ENCODE peak calls at places on chromosomes 6 and 20, in nine cellular contexts. One of them, this sample, is unnamed.

GRCh38 chr6:34324738-34325444 is 67.6 kb downstream of the NUDT3 start:
- DNase-seq in right cardiac atrium: peak; percentile 45
- DNase-seq in choroid plexus epithelial cell: peak; percentile 79
- DNase-seq in adipocyte: peak; percentile 71
- DNase-seq in astrocyte of the spinal cord: peak; percentile 70
- DNase-seq in gastrocnemius medialis: peak; percentile 91
- DNase-seq in GM12865: no peak
- DNase-seq in A549: no peak
- DNase-seq in astrocyte: peak; percentile 51
- DNase-seq in this sample: no peak

GRCh38 chr6:1614767-1615650 is 5.3 kb downstream of the FOXC1 start:
- DNase-seq in right cardiac atrium: no peak
- DNase-seq in choroid plexus epithelial cell: no peak
- DNase-seq in adipocyte: no peak
- DNase-seq in astrocyte of the spinal cord: no peak
- DNase-seq in gastrocnemius medialis: no peak
- DNase-seq in GM12865: no peak
- DNase-seq in A549: no peak
- DNase-seq in astrocyte: no peak
- DNase-seq in this sample: no peak

GRCh38 chr6:47512872-47513271 is 35.3 kb downstream of the CD2AP start:
- DNase-seq in right cardiac atrium: no peak
- DNase-seq in choroid plexus epithelial cell: no peak
- DNase-seq in adipocyte: no peak
- DNase-seq in astrocyte of the spinal cord: peak; percentile 22
- DNase-seq in gastrocnemius medialis: no peak
- DNase-seq in GM12865: no peak
- DNase-seq in A549: peak; percentile 2
- DNase-seq in astrocyte: no peak
- DNase-seq in this sample: no peak

GRCh38 chr20:2350606-2351005 is 30.1 kb upstream of the TGM6 start:
- DNase-seq in right cardiac atrium: no peak
- DNase-seq in choroid plexus epithelial cell: no peak
- DNase-seq in adipocyte: no peak
- DNase-seq in astrocyte of the spinal cord: no peak
- DNase-seq in gastrocnemius medialis: no peak
- DNase-seq in GM12865: no peak
- DNase-seq in A549: no peak
- DNase-seq in astrocyte: no peak
- DNase-seq in this sample: no peak

GRCh38 chr6:150324044-150324443 is 44.8 kb upstream of the IYD start:
- DNase-seq in right cardiac atrium: no peak
- DNase-seq in choroid plexus epithelial cell: no peak
- DNase-seq in adipocyte: no peak
- DNase-seq in astrocyte of the spinal cord: no peak
- DNase-seq in gastrocnemius medialis: no peak
- DNase-seq in GM12865: no peak
- DNase-seq in A549: no peak
- DNase-seq in astrocyte: no peak
- DNase-seq in this sample: no peak

GRCh38 chr6:24865161-24865560 is 66.4 kb upstream of the ARMH2 start:
- DNase-seq in right cardiac atrium: no peak
- DNase-seq in choroid plexus epithelial cell: no peak
- DNase-seq in adipocyte: no peak
- DNase-seq in astrocyte of the spinal cord: no peak
- DNase-seq in gastrocnemius medialis: no peak
- DNase-seq in GM12865: no peak
- DNase-seq in A549: no peak
- DNase-seq in astrocyte: no peak
- DNase-seq in this sample: no peak

GRCh38 chr6:142138876-142139275 is 6.2 kb downstream of the GJE1 start:
- DNase-seq in right cardiac atrium: no peak
- DNase-seq in choroid plexus epithelial cell: no peak
- DNase-seq in adipocyte: no peak
- DNase-seq in astrocyte of the spinal cord: no peak
- DNase-seq in gastrocnemius medialis: no peak
- DNase-seq in GM12865: no peak
- DNase-seq in A549: no peak
- DNase-seq in astrocyte: no peak
- DNase-seq in this sample: no peak

GRCh38 chr6:117513174-117513573 is 30.7 kb downstream of the DCBLD1 start:
- DNase-seq in right cardiac atrium: no peak
- DNase-seq in choroid plexus epithelial cell: no peak
- DNase-seq in adipocyte: no peak
- DNase-seq in astrocyte of the spinal cord: no peak
- DNase-seq in gastrocnemius medialis: no peak
- DNase-seq in GM12865: no peak
- DNase-seq in A549: no peak
- DNase-seq in astrocyte: no peak
- DNase-seq in this sample: no peak

GRCh38 chr6:15685629-15686028 is 22.8 kb upstream of the DTNBP1 start:
- DNase-seq in right cardiac atrium: no peak
- DNase-seq in choroid plexus epithelial cell: no peak
- DNase-seq in adipocyte: no peak
- DNase-seq in astrocyte of the spinal cord: no peak
- DNase-seq in gastrocnemius medialis: no peak
- DNase-seq in GM12865: no peak
- DNase-seq in A549: no peak
- DNase-seq in astrocyte: no peak
- DNase-seq in this sample: no peak

GRCh38 chr6:15690451-15690961 is 27.7 kb upstream of the DTNBP1 start:
- DNase-seq in right cardiac atrium: no peak
- DNase-seq in choroid plexus epithelial cell: peak; percentile 2
- DNase-seq in adipocyte: no peak
- DNase-seq in astrocyte of the spinal cord: no peak
- DNase-seq in gastrocnemius medialis: no peak
- DNase-seq in GM12865: no peak
- DNase-seq in A549: no peak
- DNase-seq in astrocyte: no peak
- DNase-seq in this sample: no peak

GRCh38 chr6:15689586-15690450 is 27.0 kb upstream of the DTNBP1 start:
- DNase-seq in right cardiac atrium: no peak
- DNase-seq in choroid plexus epithelial cell: peak; percentile 27
- DNase-seq in adipocyte: peak; percentile 39
- DNase-seq in astrocyte of the spinal cord: no peak
- DNase-seq in gastrocnemius medialis: no peak
- DNase-seq in GM12865: no peak
- DNase-seq in A549: no peak
- DNase-seq in astrocyte: no peak
- DNase-seq in this sample: no peak

DNA sequence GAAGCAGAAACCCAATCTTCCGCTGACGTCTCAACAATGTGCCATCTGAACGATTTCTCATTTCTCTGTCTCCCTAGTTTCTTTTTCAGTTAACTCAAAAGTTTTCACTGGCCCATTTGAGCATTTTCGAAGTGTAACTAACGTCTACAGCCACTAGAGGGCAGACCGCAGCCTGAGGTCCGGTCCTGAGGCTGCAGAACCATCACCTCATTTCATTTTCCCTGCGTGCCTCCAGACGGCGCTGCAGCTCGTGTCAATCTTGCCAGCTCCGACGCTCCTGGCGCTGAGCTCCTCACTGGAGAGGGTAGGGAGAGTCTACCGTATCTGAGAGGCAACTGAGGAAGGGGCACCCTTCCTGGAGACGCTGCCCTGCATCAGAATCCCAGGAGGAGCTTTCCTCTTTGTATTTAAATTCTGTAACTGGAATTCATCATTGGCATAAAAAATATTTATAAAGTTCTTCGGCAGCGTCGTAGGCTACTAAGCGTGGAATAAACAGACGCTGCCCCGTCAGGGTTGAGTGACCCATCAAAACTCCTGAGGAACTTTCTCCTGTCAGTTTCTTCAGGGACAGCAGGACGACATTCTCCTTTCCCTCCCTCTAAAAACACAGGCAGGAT is 28.5 kb upstream of the DTNBP1 start:
- DNase-seq in right cardiac atrium: peak; percentile 84
- DNase-seq in choroid plexus epithelial cell: peak; percentile 95
- DNase-seq in adipocyte: peak; percentile 97
- DNase-seq in astrocyte of the spinal cord: peak; percentile 85
- DNase-seq in gastrocnemius medialis: peak; percentile 84
- DNase-seq in GM12865: peak; percentile 95
- DNase-seq in A549: peak; percentile 85
- DNase-seq in astrocyte: peak; percentile 67
- DNase-seq in this sample: peak; percentile 19
- H3K4me3 ChIP-seq in right cardiac atrium: peak overlapping the region; percentile 30
- H3K4me3 ChIP-seq in choroid plexus epithelial cell: peak overlapping the region; percentile 42
- H3K4me3 ChIP-seq in adipocyte: peak overlapping the region; percentile 74
- H3K4me3 ChIP-seq in astrocyte of the spinal cord: no peak overlapping the region
- H3K4me3 ChIP-seq in gastrocnemius medialis: peak overlapping the region; percentile 62
- H3K4me3 ChIP-seq in GM12865: peak overlapping the region; percentile 38
- H3K4me3 ChIP-seq in A549: peak overlapping the region; percentile 32
- H3K4me3 ChIP-seq in astrocyte: no peak overlapping the region
- H3K4me3 ChIP-seq in this sample: peak overlapping the region; percentile 73

GRCh38 chr6:99821164-99821563 is 172.9 kb downstream of the MCHR2 start:
- DNase-seq in right cardiac atrium: no peak
- DNase-seq in choroid plexus epithelial cell: no peak
- DNase-seq in adipocyte: no peak
- DNase-seq in astrocyte of the spinal cord: no peak
- DNase-seq in gastrocnemius medialis: no peak
- DNase-seq in GM12865: no peak
- DNase-seq in A549: no peak
- DNase-seq in astrocyte: no peak
- DNase-seq in this sample: no peak

GRCh38 chr6:99819853-99820252 is 174.2 kb downstream of the MCHR2 start:
- DNase-seq in right cardiac atrium: no peak
- DNase-seq in choroid plexus epithelial cell: no peak
- DNase-seq in adipocyte: no peak
- DNase-seq in astrocyte of the spinal cord: no peak
- DNase-seq in gastrocnemius medialis: no peak
- DNase-seq in GM12865: no peak
- DNase-seq in A549: no peak
- DNase-seq in astrocyte: no peak
- DNase-seq in this sample: no peak

GRCh38 chr6:99818161-99818560 is 175.9 kb downstream of the MCHR2 start:
- DNase-seq in right cardiac atrium: no peak
- DNase-seq in choroid plexus epithelial cell: no peak
- DNase-seq in adipocyte: no peak
- DNase-seq in astrocyte of the spinal cord: no peak
- DNase-seq in gastrocnemius medialis: no peak
- DNase-seq in GM12865: no peak
- DNase-seq in A549: no peak
- DNase-seq in astrocyte: no peak
- DNase-seq in this sample: no peak

DNA sequence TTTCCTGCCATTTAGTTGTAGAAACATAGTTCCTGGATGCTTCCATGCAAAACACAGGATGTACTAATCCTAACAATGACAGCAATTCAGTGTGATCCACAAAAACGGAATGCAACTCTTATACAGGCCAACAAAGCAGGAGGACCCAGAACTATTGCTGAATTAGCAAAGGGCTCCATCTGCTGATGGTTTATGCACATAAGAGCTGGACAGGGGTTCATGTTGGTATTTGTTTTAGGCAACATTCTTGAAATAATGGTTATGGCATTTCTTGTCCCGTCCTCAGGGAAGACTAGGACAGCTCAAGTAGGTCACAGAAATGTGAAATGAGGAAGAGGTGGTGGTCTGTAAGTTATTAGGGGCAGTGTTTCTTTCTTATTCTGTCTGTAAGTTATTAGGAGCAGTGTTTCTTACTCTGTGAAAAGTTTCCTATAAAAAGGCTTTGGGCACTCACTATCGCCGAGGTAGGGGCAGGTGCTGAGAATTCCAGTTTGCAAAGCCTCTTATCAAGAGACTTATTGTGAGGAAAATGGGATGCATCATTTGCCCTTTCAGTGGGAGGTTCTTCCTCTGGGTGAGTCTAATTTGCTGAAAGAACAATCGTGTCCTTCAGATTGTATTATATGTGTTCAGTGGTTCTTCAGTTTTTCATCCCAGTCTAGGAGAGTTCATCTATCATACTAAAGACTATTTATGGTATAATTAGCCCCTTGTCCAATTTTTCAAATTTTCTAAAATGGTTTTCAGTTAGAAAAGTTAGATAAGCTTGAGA is 171.1 kb downstream of the MCHR2 start:
- DNase-seq in right cardiac atrium: no peak
- DNase-seq in choroid plexus epithelial cell: peak; percentile 74
- DNase-seq in adipocyte: peak; percentile 57
- DNase-seq in astrocyte of the spinal cord: peak; percentile 67
- DNase-seq in gastrocnemius medialis: no peak
- DNase-seq in GM12865: peak; percentile 57
- DNase-seq in A549: peak; percentile 55
- DNase-seq in astrocyte: peak; percentile 44
- DNase-seq in this sample: no peak
- H3K4me3 ChIP-seq in right cardiac atrium: no peak overlapping the region
- H3K4me3 ChIP-seq in choroid plexus epithelial cell: no peak overlapping the region
- H3K4me3 ChIP-seq in adipocyte: no peak overlapping the region
- H3K4me3 ChIP-seq in astrocyte of the spinal cord: peak overlapping the region; percentile 30
- H3K4me3 ChIP-seq in gastrocnemius medialis: no peak overlapping the region
- H3K4me3 ChIP-seq in GM12865: peak overlapping the region; percentile 10
- H3K4me3 ChIP-seq in A549: no peak overlapping the region
- H3K4me3 ChIP-seq in astrocyte: no peak overlapping the region
- H3K4me3 ChIP-seq in this sample: no peak overlapping the region

DNA sequence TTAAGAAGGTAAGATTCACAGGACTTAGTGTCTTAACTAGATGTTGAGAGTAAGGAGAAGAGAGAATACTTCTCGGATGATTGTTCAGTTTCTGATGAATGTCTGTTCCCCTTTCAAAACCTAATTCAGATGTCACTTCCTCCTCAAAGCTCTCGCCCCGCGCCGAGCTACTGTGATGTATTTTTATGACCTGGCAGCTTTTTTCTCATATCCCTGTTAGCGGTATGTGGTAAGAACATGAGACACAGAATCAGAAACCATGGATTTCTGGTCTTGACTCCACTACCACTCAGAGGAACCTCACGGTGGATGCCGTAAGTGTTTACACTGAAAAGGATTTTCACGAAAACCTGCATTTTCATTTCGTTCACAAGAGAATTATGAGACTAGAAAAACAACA is 48.4 kb downstream of the CEP43 start:
- DNase-seq in right cardiac atrium: peak; percentile 20
- DNase-seq in choroid plexus epithelial cell: no peak
- DNase-seq in adipocyte: no peak
- DNase-seq in astrocyte of the spinal cord: no peak
- DNase-seq in gastrocnemius medialis: no peak
- DNase-seq in GM12865: peak; percentile 86
- DNase-seq in A549: no peak
- DNase-seq in astrocyte: no peak
- DNase-seq in this sample: peak; percentile 10
- H3K4me3 ChIP-seq in right cardiac atrium: no peak overlapping the region
- H3K4me3 ChIP-seq in choroid plexus epithelial cell: no peak overlapping the region
- H3K4me3 ChIP-seq in adipocyte: no peak overlapping the region
- H3K4me3 ChIP-seq in astrocyte of the spinal cord: no peak overlapping the region
- H3K4me3 ChIP-seq in gastrocnemius medialis: no peak overlapping the region
- H3K4me3 ChIP-seq in GM12865: peak overlapping the region; percentile 42
- H3K4me3 ChIP-seq in A549: no peak overlapping the region
- H3K4me3 ChIP-seq in astrocyte: no peak overlapping the region
- H3K4me3 ChIP-seq in this sample: no peak overlapping the region

GRCh38 chr6:101909376-101909775 is 515.9 kb downstream of the GRIK2 start:
- DNase-seq in right cardiac atrium: no peak
- DNase-seq in choroid plexus epithelial cell: no peak
- DNase-seq in adipocyte: no peak
- DNase-seq in astrocyte of the spinal cord: no peak
- DNase-seq in gastrocnemius medialis: no peak
- DNase-seq in GM12865: no peak
- DNase-seq in A549: no peak
- DNase-seq in astrocyte: no peak
- DNase-seq in this sample: no peak

GRCh38 chr6:101912266-101912665 is 518.8 kb downstream of the GRIK2 start:
- DNase-seq in right cardiac atrium: no peak
- DNase-seq in choroid plexus epithelial cell: no peak
- DNase-seq in adipocyte: no peak
- DNase-seq in astrocyte of the spinal cord: no peak
- DNase-seq in gastrocnemius medialis: no peak
- DNase-seq in GM12865: no peak
- DNase-seq in A549: no peak
- DNase-seq in astrocyte: no peak
- DNase-seq in this sample: no peak

DNA sequence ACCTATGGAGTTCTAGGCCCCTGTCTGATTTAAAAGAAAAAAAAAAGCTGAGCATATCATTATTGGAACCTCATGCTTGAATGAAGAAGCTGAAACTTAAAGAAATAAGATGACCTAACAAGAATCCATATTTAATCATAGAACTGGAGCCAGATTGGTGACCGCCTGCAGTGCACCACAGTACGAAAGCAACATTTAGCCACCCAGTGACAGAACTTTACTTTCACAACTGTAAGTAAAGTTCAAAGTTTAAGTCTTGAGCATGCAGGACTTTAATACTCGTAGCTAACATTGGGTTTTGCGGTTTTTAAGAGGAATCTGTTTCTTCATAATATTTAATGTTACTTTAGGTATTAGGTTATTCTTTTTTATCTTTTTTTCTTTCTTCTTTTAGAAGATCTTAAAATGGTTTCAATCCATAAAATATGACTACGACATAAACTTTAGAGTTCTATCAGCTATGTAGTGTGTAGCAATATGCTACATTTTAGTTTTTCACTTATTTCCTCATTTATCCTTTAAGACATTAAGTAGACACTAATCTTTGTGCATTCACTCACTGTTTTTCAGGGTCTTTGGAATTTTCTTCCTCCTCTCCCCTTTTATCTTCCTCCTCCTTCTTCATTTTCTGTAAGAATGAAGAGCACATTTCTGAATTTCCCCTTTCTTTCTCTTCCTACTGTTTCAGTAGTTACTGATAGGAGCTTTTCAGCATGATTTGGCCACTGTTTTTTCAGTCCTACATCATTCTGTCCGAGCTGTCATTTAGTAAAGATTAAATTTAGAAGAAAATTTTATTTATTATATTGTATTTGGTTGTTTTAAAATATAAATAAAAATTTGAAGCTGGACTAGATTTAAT is 514.1 kb downstream of the GRIK2 start:
- DNase-seq in right cardiac atrium: no peak
- DNase-seq in choroid plexus epithelial cell: peak; percentile 57
- DNase-seq in adipocyte: no peak
- DNase-seq in astrocyte of the spinal cord: no peak
- DNase-seq in gastrocnemius medialis: no peak
- DNase-seq in GM12865: no peak
- DNase-seq in A549: peak; percentile 28
- DNase-seq in astrocyte: no peak
- DNase-seq in this sample: no peak
- H3K4me3 ChIP-seq in right cardiac atrium: no peak overlapping the region
- H3K4me3 ChIP-seq in choroid plexus epithelial cell: no peak overlapping the region
- H3K4me3 ChIP-seq in adipocyte: no peak overlapping the region
- H3K4me3 ChIP-seq in astrocyte of the spinal cord: no peak overlapping the region
- H3K4me3 ChIP-seq in gastrocnemius medialis: no peak overlapping the region
- H3K4me3 ChIP-seq in GM12865: no peak overlapping the region
- H3K4me3 ChIP-seq in A549: no peak overlapping the region
- H3K4me3 ChIP-seq in astrocyte: no peak overlapping the region
- H3K4me3 ChIP-seq in this sample: no peak overlapping the region